ENCODE peak calls at places on chromosomes 6 and 20, in four cellular contexts. J is fibroblast of the conjunctiva, F is sciatic nerve, S is mucosa of gallbladder. M is an unnamed sample.

GRCh38 chr6:87308970-87309369 is 13.4 kb upstream of the SMIM8 start:
- DNase-seq in J (no peak), F (no peak), S (no peak), M (no peak)

GRCh38 chr6:133542056-133542821 is 301.1 kb downstream of the EYA4 start:
- DNase-seq in S (no peak), J (no peak), F (no peak), M (no peak)

GRCh38 chr20:56724246-56724757 is 95.2 kb downstream of the TFAP2C start:
- DNase-seq in F (no peak), S (no peak), J (no peak), M (no peak)

GRCh38 chr6:87840324-87840723 is 138.3 kb upstream of the AKIRIN2 start:
- DNase-seq in J (no peak), F (no peak), S (no peak), M (no peak)

GRCh38 chr6:14001329-14002012 is 76.7 kb downstream of the RNF182 start:
- DNase-seq in S (no peak), F (no peak), J (peak), M (peak)

GRCh38 chr6:113461153-113461897 is 395.8 kb upstream of the MARCKS start:
- DNase-seq in F (no peak), J (no peak), S (no peak), M (no peak)

GRCh38 chr20:35826361-35826760 is 54.5 kb downstream of the PHF20 start:
- DNase-seq in J (no peak), S (no peak), F (no peak), M (no peak)

GRCh38 chr6:96608074-96608473 is 45.1 kb downstream of the FHL5 start:
- DNase-seq in F (no peak), S (no peak), J (no peak), M (no peak)

GRCh38 chr6:8739454-8739853 is 304.1 kb upstream of the SLC35B3 start:
- DNase-seq in S (no peak), F (no peak), J (no peak), M (no peak)

GRCh38 chr6:72560721-72561593 is 60.9 kb upstream of the KCNQ5 start:
- DNase-seq in S (no peak), J (no peak), F (no peak), M (no peak)

GRCh38 chr6:104527761-104528415 is 331.8 kb downstream of the HACE1 start:
- DNase-seq in J (peak), S (peak), F (no peak), M (no peak)

GRCh38 chr20:54048489-54048888 is 21.9 kb downstream of the BCAS1 start:
- DNase-seq in F (no peak), J (no peak), S (no peak), M (no peak)

GRCh38 chr20:63545814-63546213 is 1.7 kb downstream of the SRMS start:
- DNase-seq in F (no peak), S (no peak), J (no peak), M (no peak)

GRCh38 chr6:75204222-75204958 is 1.5 kb downstream of the COL12A1 start:
- DNase-seq in S (peak), F (peak), J (peak), M (peak)

GRCh38 chr20:24064915-24065314 is 76.3 kb upstream of the GGTLC1 start:
- DNase-seq in S (no peak), J (no peak), F (no peak), M (no peak)